ENCODE peak calls at places on chromosomes 11 and 22, in four cellular contexts. D, H, T and G are unnamed samples.

GRCh38 chr11:107731911-107732310 is 20.1 kb upstream of the SLN start:
- DNase-seq in D (no peak), H (no peak), T (no peak), G (no peak)

GRCh38 chr11:86592047-86592564 is 80.3 kb downstream of the ME3 start:
- DNase-seq in D (no peak), H (no peak), T (no peak), G (no peak)

GRCh38 chr11:133323354-133323753 is 208.9 kb downstream of the OPCML start:
- DNase-seq in D (no peak), H (no peak), T (no peak), G (peak; percentile 60)

GRCh38 chr11:66183581-66184048 is 84.8 kb upstream of the RAB1B start:
- DNase-seq in D (peak; percentile 62), H (no peak), T (no peak), G (no peak)

GRCh38 chr11:61577383-61578118 is 3.3 kb downstream of the SYT7 start:
- DNase-seq in D (peak; percentile 33), H (no peak), T (no peak), G (peak; percentile 89)

GRCh38 chr11:110935018-110935640 is 222.9 kb upstream of the ARHGAP20 start:
- DNase-seq in D (no peak), H (no peak), T (no peak), G (no peak)

GRCh38 chr22:41966607-41967240 is 2.5 kb upstream of the SEPTIN3 start:
- DNase-seq in D (peak; percentile 78), H (peak; percentile 90), T (peak; percentile 49), G (peak; percentile 87)

GRCh38 chr11:73889019-73889418 is 12.2 kb downstream of the PAAF1 start:
- DNase-seq in D (no peak), H (no peak), T (no peak), G (no peak)

GRCh38 chr22:40668611-40669390 is 10.5 kb upstream of the MCHR1 start:
- DNase-seq in D (peak; percentile 70), H (no peak), T (no peak), G (no peak)

GRCh38 chr11:60851327-60852059 is 4.3 kb downstream of the PTGDR2 start:
- DNase-seq in D (no peak), H (no peak), T (no peak), G (no peak)

DNA sequence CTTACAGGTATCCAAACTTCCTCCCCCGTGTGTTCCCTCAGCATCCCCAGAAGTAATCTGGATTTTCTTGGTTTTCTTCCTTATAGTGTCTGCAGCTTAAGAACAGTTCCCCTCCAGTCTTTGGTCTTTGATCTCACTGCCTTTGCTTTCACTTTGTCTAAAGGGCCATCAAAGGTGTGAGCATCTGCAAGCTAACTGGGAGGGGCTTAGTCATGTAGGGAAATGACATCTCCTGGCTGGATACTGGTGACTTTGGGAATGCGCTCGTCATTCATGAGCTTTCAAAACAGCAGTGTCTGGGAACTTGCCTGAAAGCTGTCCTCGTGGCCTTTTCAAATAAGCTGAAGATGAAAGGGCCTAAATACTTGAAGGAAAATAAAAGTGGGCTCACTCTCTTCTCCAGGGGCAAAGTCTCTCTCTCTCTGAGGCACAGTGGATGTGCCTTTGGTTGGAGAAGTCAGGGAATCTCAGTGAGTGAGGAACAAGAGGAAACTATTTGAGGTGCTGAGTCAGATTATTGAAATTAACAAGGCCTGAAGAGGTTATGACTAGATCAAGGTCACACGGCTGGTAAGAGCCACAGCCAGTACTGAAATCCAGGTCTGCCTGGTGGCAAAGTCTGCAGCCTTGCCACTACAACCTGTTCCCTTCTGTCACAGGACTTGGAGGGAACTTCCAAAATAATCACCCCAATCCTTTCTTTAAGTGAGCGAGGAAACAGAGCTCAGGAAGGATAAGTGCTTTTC is 45.6 kb upstream of the TENM4 start:
- DNase-seq in D (no peak), H (no peak), T (no peak), G (peak; percentile 82)
- H3K27ac ChIP-seq in D (no peak overlapping the region), H (no peak overlapping the region), T (no peak overlapping the region), G (no peak overlapping the region)

GRCh38 chr11:102064316-102064715 is 17.1 kb downstream of the CFAP300 start:
- DNase-seq in D (no peak), H (no peak), T (no peak), G (no peak)
- H3K4me1 ChIP-seq in D (no peaks in the 10 kb centered on the region), H (no peaks in the 10 kb centered on the region), T (no peaks in the 10 kb centered on the region), G (peaks cover 4% of the 10 kb centered on the region)

DNA sequence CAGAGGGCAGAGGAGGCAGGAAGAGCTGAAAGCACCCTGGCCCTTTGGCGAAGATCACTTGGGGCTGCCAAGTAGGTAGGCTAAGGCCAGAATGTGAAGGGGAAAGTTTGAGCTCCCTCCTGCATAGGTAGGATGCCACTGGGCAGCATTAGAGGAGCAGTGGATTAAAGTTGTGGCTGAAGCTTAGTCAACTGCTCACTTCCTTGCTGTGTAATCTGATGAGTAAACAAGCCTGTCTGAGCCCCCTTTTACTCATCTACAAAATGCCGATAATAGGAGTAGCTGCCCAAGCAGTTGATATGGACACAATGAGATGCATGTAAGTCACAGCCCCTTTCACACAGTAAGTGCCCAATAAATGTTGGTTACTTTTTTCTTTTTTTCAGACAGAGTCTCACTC is 216.4 kb downstream of the MN1 start:
- DNase-seq in D (no peak), H (no peak), T (no peak), G (no peak)
- H3K27ac ChIP-seq in D (no peak overlapping the region), H (no peak overlapping the region), T (no peak overlapping the region), G (no peak overlapping the region)

DNA sequence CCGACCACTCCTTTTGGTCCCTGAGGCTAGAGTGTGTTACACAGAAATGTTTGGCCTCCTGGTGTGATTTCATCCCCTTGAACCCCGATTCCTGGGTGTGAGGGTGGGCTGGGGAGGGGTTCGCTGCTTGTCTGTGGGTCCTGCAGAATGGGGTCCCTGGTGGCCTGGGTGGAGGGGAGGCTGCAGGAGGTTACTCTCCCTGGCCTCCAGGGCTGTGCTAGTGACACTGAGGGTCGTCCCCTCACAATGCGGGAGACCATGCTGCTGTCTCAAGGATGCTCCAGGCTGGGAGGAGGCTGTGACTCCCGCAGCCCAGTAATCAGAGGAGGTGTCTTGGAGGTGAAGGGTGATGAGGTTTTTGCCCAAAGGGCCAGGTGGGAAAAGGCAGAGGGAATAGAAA is 17.0 kb upstream of the OMP start:
- DNase-seq in D (no peak), H (peak; percentile 43), T (no peak), G (no peak)
- H3K4me1 ChIP-seq in D (peaks cover 2% of the 10 kb centered on the region), H (peaks cover 21% of the 10 kb centered on the region), T (peaks cover 60% of the 10 kb centered on the region), G (no peaks in the 10 kb centered on the region)

DNA sequence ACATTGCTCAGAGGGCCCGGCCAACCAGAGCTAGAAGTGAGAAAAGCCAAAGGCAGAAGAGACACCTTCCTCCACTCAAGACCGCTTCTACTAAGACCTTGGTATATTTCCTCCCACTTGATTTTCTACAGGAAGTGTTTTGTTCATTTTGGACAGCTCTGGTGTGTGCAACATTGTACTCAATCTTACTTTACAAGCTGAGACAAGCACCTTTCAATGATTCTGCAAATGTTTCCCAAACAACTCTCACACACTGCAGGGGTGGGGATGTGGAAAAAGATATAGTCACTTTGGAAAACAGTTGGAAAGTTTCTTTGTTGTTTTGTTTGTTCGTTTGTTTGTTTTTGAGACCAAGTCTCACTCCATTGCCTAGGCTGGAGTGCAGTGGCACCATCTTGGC is 15.7 kb downstream of the MYO18B start:
- DNase-seq in D (no peak), H (no peak), T (no peak), G (no peak)
- H3K27ac ChIP-seq in D (no peak overlapping the region), H (no peak overlapping the region), T (no peak overlapping the region), G (no peak overlapping the region)

DNA sequence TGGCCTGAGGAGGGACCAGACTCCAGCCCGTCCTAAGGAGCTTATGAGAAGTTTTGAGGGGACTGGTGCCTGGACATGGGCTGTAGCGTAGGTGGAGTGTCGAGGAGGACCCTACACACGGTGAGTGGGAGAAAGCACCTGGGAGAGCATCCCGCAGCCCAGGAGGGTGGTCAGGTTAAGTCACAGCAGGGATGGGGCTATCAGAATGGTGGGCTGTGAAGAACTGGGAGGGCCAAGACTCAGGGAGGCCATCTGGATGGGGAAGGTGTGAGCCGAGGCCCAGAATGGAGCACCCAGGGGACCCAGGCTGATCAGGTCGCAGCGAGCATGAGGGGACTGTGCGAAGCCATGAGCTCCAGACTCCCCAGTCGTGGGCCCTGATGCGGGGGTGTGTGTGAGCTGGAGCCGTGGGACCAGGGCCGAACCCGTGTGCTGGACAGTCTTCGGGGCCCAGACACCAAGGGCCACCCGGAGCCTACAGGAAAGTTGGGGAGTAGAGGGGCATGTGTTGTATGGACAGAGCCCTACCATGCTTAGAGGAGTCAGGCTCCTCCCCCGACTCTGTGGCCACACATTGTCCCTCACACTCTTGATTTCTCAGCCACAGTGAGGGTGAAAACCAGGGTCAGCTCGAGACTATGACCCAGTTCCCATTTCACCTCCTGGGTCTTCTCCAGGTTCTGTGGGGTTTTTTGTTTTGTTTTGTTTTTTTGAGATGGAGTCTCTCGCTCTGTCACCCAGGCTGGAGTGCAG is 54.3 kb downstream of the BCR start:
- DNase-seq in D (no peak), H (no peak), T (no peak), G (no peak)
- H3K4me1 ChIP-seq in D (no peaks in the 10 kb centered on the region), H (no peaks in the 10 kb centered on the region), T (no peaks in the 10 kb centered on the region), G (peaks cover 50% of the 10 kb centered on the region)